ENCODE peak calls at places on chromosomes 11 and 22, in ten cellular contexts. U is fibroblast of the aortic adventitia, P is skeletal muscle cell, A is tibial artery, F is neural progenitor cell, H is lower lobe of right lung, X is fibroblast of villous mesenchyme, W is fibroblast of pulmonary artery, C is psoas muscle, Z is HCT116. I is an unnamed sample.

GRCh38 chr11:112564228-112564955 is 303.7 kb upstream of the PLET1 start:
- DNase-seq in Z (no peak), F (no peak), A (peak), C (no peak), U (peak), P (peak), W (peak), H (no peak), X (peak), I (peak)

GRCh38 chr11:102438311-102439062 is 14.1 kb downstream of the TMEM123 start:
- DNase-seq in F (no peak), C (no peak), P (no peak), W (no peak), U (no peak), A (no peak), Z (no peak), X (no peak), H (peak), I (no peak)

GRCh38 chr11:39932996-39933395 is 1526.5 kb downstream of the LRRC4C start:
- DNase-seq in W (no peak), F (no peak), A (no peak), Z (no peak), U (no peak), H (no peak), P (no peak), C (no peak), X (no peak), I (no peak)

GRCh38 chr11:123590296-123590912 is 64.0 kb downstream of the SCN3B start:
- DNase-seq in F (no peak), H (no peak), C (peak), X (peak), Z (peak), A (no peak), W (peak), U (peak), P (peak), I (peak)

GRCh38 chr11:19644316-19644715 is 68.3 kb upstream of the NAV2 start:
- DNase-seq in C (no peak), F (no peak), A (no peak), H (no peak), U (no peak), P (peak), X (no peak), Z (no peak), W (no peak), I (peak)

GRCh38 chr22:50039669-50040458 is 18.2 kb downstream of the TTLL8 start:
- DNase-seq in X (no peak), H (no peak), A (no peak), P (no peak), C (no peak), Z (no peak), U (no peak), F (no peak), W (no peak), I (no peak)

GRCh38 chr11:11155962-11156815 is 196.9 kb downstream of the CSNK2A3 start:
- DNase-seq in X (no peak), C (no peak), W (no peak), P (no peak), F (peak), Z (peak), U (no peak), A (no peak), H (no peak), I (no peak)

GRCh38 chr11:128470081-128470480 is 117.3 kb downstream of the ETS1 start:
- DNase-seq in P (no peak), C (no peak), U (no peak), W (no peak), H (no peak), Z (no peak), A (no peak), F (no peak), X (no peak), I (no peak)

GRCh38 chr11:121456816-121457431 is 4.2 kb upstream of the SORL1-AS1 start:
- DNase-seq in X (no peak), C (no peak), U (no peak), H (no peak), Z (no peak), F (no peak), W (no peak), A (no peak), P (no peak), I (no peak)

GRCh38 chr11:2095542-2095941 is 43.6 kb downstream of the IGF2 start:
- DNase-seq in H (no peak), Z (no peak), P (no peak), U (no peak), F (no peak), A (no peak), W (no peak), C (no peak), X (no peak), I (no peak)

GRCh38 chr11:129701706-129702105 is 113.9 kb upstream of the TMEM45B start:
- DNase-seq in A (no peak), C (no peak), H (no peak), P (no peak), W (no peak), U (no peak), Z (no peak), F (no peak), X (no peak), I (no peak)

GRCh38 chr11:96010683-96011082 is 86.8 kb upstream of the MTMR2 start:
- DNase-seq in X (no peak), P (no peak), A (no peak), H (no peak), F (no peak), U (no peak), C (no peak), W (no peak), Z (no peak), I (no peak)

GRCh38 chr11:13140028-13140870 is 131.1 kb downstream of the RASSF10 start:
- DNase-seq in H (peak), W (no peak), Z (no peak), X (peak), F (no peak), A (no peak), U (peak), C (no peak), P (peak), I (peak)

GRCh38 chr11:94553938-94554337 is 10.2 kb downstream of the FUT4 start:
- DNase-seq in Z (no peak), X (peak), U (peak), C (no peak), P (peak), H (no peak), A (no peak), F (no peak), W (peak), I (no peak)

GRCh38 chr11:106456651-106457050 is 379.2 kb downstream of the AASDHPPT start:
- DNase-seq in A (no peak), Z (no peak), U (peak), P (no peak), H (no peak), C (no peak), X (no peak), F (no peak), W (no peak), I (no peak)

GRCh38 chr11:11787305-11788066 is 54.3 kb upstream of the USP47 start:
- DNase-seq in A (peak), F (peak), X (peak), Z (peak), H (peak), U (peak), W (peak), P (no peak), C (peak), I (peak)

GRCh38 chr11:121105063-121105480 is 4.0 kb downstream of the TECTA start:
- DNase-seq in F (no peak), W (peak), X (peak), Z (no peak), C (peak), U (peak), A (peak), P (no peak), H (no peak), I (peak)

GRCh38 chr11:100833276-100833675 is 146.2 kb downstream of the ARHGAP42 start:
- DNase-seq in F (no peak), U (no peak), A (no peak), H (no peak), W (no peak), X (no peak), C (no peak), P (no peak), Z (no peak), I (no peak)

GRCh38 chr11:77173494-77173893 is 45.4 kb downstream of the MYO7A start:
- DNase-seq in C (no peak), W (no peak), P (no peak), X (no peak), Z (no peak), H (peak), U (no peak), A (no peak), F (no peak), I (no peak)

GRCh38 chr11:124946735-124947141 is 7.3 kb upstream of the CCDC15 start:
- DNase-seq in U (peak), P (no peak), Z (no peak), X (peak), A (no peak), H (no peak), C (no peak), F (no peak), W (peak), I (peak)

GRCh38 chr11:36164522-36165250 is 124.5 kb downstream of the COMMD9 start:
- DNase-seq in X (peak), U (no peak), W (no peak), A (no peak), C (no peak), P (no peak), Z (no peak), F (no peak), H (no peak), I (no peak)

GRCh38 chr11:16028406-16028805 is 327.9 kb downstream of the SOX6 start:
- DNase-seq in X (peak), W (peak), U (no peak), P (peak), C (no peak), F (no peak), Z (no peak), A (no peak), H (no peak), I (peak)

GRCh38 chr11:94027210-94027609 is 6.1 kb downstream of the HEPHL1 start:
- DNase-seq in U (no peak), C (no peak), F (no peak), H (no peak), W (no peak), X (no peak), P (no peak), A (no peak), Z (no peak), I (no peak)

GRCh38 chr11:8352852-8353505 is 89.3 kb upstream of the LMO1 start:
- DNase-seq in Z (no peak), W (no peak), H (no peak), X (no peak), C (no peak), F (peak), A (no peak), U (no peak), P (no peak), I (no peak)

GRCh38 chr11:17734986-17735822 is 623 bp downstream of the KCNC1 start:
- DNase-seq in Z (no peak), X (peak), H (peak), A (peak), F (peak), C (peak), U (peak), P (no peak), W (peak), I (peak)

GRCh38 chr11:94671553-94672366 is 96.4 kb upstream of the AMOTL1 start:
- DNase-seq in U (no peak), H (no peak), W (no peak), A (no peak), P (no peak), Z (no peak), C (peak), X (no peak), F (no peak), I (peak)

GRCh38 chr11:74276581-74276980 is 34.9 kb downstream of the P4HA3 start:
- DNase-seq in X (no peak), P (no peak), A (no peak), U (peak), W (peak), F (no peak), H (no peak), C (no peak), Z (no peak), I (peak)

GRCh38 chr11:119258180-119258579 is 52.0 kb downstream of the CBL start:
- DNase-seq in H (no peak), C (no peak), A (no peak), W (no peak), P (no peak), X (no peak), F (no peak), Z (no peak), U (no peak), I (no peak)

GRCh38 chr22:23632178-23632577 is at the start of gene DRICH1:
- DNase-seq in A (no peak), F (no peak), C (no peak), Z (no peak), U (no peak), W (no peak), H (no peak), X (no peak), P (no peak), I (no peak)

GRCh38 chr11:13012037-13012693 is 3.0 kb downstream of the RASSF10 start:
- DNase-seq in F (peak), Z (no peak), A (no peak), C (no peak), P (no peak), X (no peak), U (no peak), H (no peak), W (no peak), I (no peak)

GRCh38 chr22:38467904-38468760 is at the start of gene KDELR3:
- DNase-seq in A (peak), F (peak), H (peak), W (peak), X (peak), U (peak), P (peak), Z (peak), C (peak), I (peak)

GRCh38 chr22:19764050-19764593 is 3.5 kb downstream of the TBX1 start:
- DNase-seq in F (peak), U (no peak), H (no peak), W (no peak), C (no peak), A (no peak), Z (no peak), X (no peak), P (no peak), I (no peak)

GRCh38 chr11:57370251-57370650 is 10.7 kb downstream of the PRG3 start:
- DNase-seq in P (no peak), H (no peak), Z (no peak), F (no peak), C (no peak), A (no peak), U (peak), W (no peak), X (no peak), I (no peak)

GRCh38 chr11:44159848-44160721 is 64.6 kb downstream of the EXT2 start:
- DNase-seq in P (no peak), F (no peak), W (no peak), H (no peak), U (no peak), C (no peak), Z (no peak), X (no peak), A (no peak), I (no peak)

GRCh38 chr11:71266114-71266833 is 13.9 kb upstream of the SHANK2 start:
- DNase-seq in F (no peak), H (peak), Z (no peak), C (no peak), U (no peak), P (no peak), W (no peak), X (no peak), A (no peak), I (no peak)

GRCh38 chr11:60762851-60763691 is 6.4 kb downstream of the MS4A15 start:
- DNase-seq in W (no peak), P (no peak), H (no peak), C (no peak), U (no peak), Z (peak), F (peak), X (no peak), A (peak), I (no peak)
- H3K4me3 ChIP-seq in W (no peak), P (no peak), H (peak), C (no peak), U (no peak), Z (no peak), F (no peak), X (no peak), A (no peak), I (no peak)

GRCh38 chr22:44497904-44498242 is at the start of gene RTL6:
- DNase-seq in Z (peak), C (no peak), H (no peak), X (no peak), P (no peak), W (no peak), F (no peak), A (no peak), U (no peak), I (no peak)
- H3K4me3 ChIP-seq in Z (peak), C (peak), H (peak), X (peak), P (peak), W (peak), F (peak), A (peak), U (peak), I (peak)

GRCh38 chr22:45997077-45997774 is 20.3 kb upstream of the WNT7B start:
- DNase-seq in U (peak), F (peak), A (peak), H (peak), P (peak), X (peak), W (peak), Z (no peak), C (peak), I (peak)
- H3K4me3 ChIP-seq in U (peak), F (no peak), A (no peak), H (peak), P (no peak), X (no peak), W (no peak), Z (no peak), C (peak), I (peak)

GRCh38 chr11:69966910-69967309 is 111.2 kb upstream of the ANO1 start:
- DNase-seq in P (no peak), X (no peak), U (no peak), W (no peak), H (no peak), A (no peak), C (no peak), F (no peak), Z (no peak), I (no peak)

GRCh38 chr11:69966583-69966835 is 111.6 kb upstream of the ANO1 start:
- DNase-seq in C (no peak), P (no peak), X (no peak), H (no peak), W (no peak), Z (no peak), A (no peak), F (no peak), U (no peak), I (no peak)

GRCh38 chr11:69965821-69966582 is 112.1 kb upstream of the ANO1 start:
- DNase-seq in U (no peak), H (no peak), Z (no peak), F (no peak), X (no peak), C (no peak), A (no peak), W (no peak), P (no peak), I (no peak)

GRCh38 chr11:69968407-69969347 is 109.4 kb upstream of the ANO1 start:
- DNase-seq in A (no peak), W (no peak), P (no peak), Z (no peak), C (no peak), F (no peak), U (no peak), X (peak), H (peak), I (no peak)

DNA sequence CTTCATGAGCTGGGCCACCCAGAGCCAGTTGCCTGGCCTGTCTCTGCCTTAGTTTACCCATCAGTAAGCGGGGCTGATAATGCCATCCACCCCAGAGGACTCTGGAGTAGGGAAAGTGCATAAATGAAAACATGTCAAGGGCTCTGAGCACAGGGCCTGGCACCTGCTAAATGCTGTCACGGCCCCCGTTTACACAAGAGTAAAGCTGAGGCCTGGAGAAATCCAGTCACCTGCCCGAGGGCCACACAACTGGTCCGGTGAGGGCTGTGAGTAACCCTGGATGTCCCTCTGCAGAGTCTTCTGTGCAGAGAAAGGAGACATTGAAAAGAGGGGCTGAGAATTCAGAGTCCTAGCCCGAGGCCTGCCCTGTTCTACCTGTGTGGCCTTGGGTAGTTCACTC is 110.6 kb upstream of the ANO1 start:
- DNase-seq in H (no peak), U (no peak), W (no peak), A (no peak), X (no peak), C (no peak), F (no peak), P (no peak), Z (no peak), I (no peak)
- H3K4me3 ChIP-seq in H (no peak), U (no peak), W (no peak), A (no peak), X (no peak), C (no peak), F (no peak), P (no peak), Z (no peak), I (no peak)

GRCh38 chr11:37712246-37712645 is 1114.2 kb upstream of the RAG2 start:
- DNase-seq in H (no peak), U (peak), C (no peak), W (peak), F (peak), Z (no peak), X (no peak), A (no peak), P (no peak), I (no peak)
- H3K4me3 ChIP-seq in H (no peak), U (no peak), C (no peak), W (no peak), F (no peak), Z (no peak), X (no peak), A (no peak), P (no peak), I (no peak)